ENCODE peak calls at places on chromosomes 13 and 19, in six cellular contexts. S is lower leg skin, I is stomach, K is ovary, F is tibial nerve, C is thyroid gland. O is an unnamed sample.

GRCh38 chr13:55528434-55528833 is 1612.3 kb upstream of the PRR20A start:
- DNase-seq in C (no peak), F (no peak), S (no peak), I (no peak), K (no peak), O (no peak)

GRCh38 chr13:93422980-93423554 is 196.5 kb downstream of the GPC6 start:
- DNase-seq in I (no peak), S (no peak), K (no peak), C (no peak), F (no peak), O (no peak)

GRCh38 chr19:18486746-18487145 is 35.1 kb downstream of the ELL start:
- DNase-seq in K (no peak), C (no peak), F (no peak), I (no peak), S (no peak), O (no peak)

GRCh38 chr13:52043675-52044074 is 19.2 kb downstream of the UTP14C start:
- DNase-seq in I (no peak), K (no peak), F (no peak), S (no peak), C (no peak), O (no peak)

GRCh38 chr13:101970339-101970738 is 431.5 kb downstream of the FGF14 start:
- DNase-seq in C (no peak), F (no peak), K (no peak), I (no peak), S (no peak), O (no peak)

GRCh38 chr19:35757231-35757748 is 461 bp upstream of the HSPB6 start:
- DNase-seq in F (peak), S (peak), I (peak), K (peak), C (peak), O (peak)

GRCh38 chr19:31351212-31352193 is 2.3 kb upstream of the TSHZ3 start:
- DNase-seq in K (peak), C (peak), I (no peak), S (no peak), F (no peak), O (peak)

GRCh38 chr13:102311901-102312300 is 89.9 kb downstream of the FGF14 start:
- DNase-seq in F (no peak), S (no peak), K (no peak), C (no peak), I (no peak), O (no peak)

GRCh38 chr13:52599853-52600603 is 42.2 kb upstream of the HNRNPA1L2 start:
- DNase-seq in K (peak), S (peak), C (peak), F (no peak), I (no peak), O (no peak)

GRCh38 chr19:48381178-48381950 is 10.0 kb downstream of the KDELR1 start:
- DNase-seq in I (no peak), C (no peak), F (no peak), S (no peak), K (no peak), O (no peak)

GRCh38 chr19:17448190-17448967 is at the start of gene TMEM221:
- DNase-seq in S (peak), C (peak), F (peak), K (peak), I (peak), O (no peak)

GRCh38 chr19:53876651-53877224 is 5.3 kb upstream of the PRKCG start:
- DNase-seq in F (no peak), I (no peak), S (no peak), C (no peak), K (no peak), O (no peak)

GRCh38 chr19:8361921-8362793 is 1.8 kb upstream of the ANGPTL4 start:
- DNase-seq in S (peak), F (peak), K (peak), C (peak), I (peak), O (peak)

GRCh38 chr13:100221166-100221565 is 132.3 kb downstream of the PCCA start:
- DNase-seq in S (no peak), C (no peak), F (no peak), K (no peak), I (no peak), O (no peak)

GRCh38 chr13:34413538-34414210 is 528.4 kb upstream of the NBEA start:
- DNase-seq in C (no peak), S (no peak), F (no peak), K (no peak), I (no peak), O (no peak)

GRCh38 chr13:22903925-22904324 is 276.9 kb upstream of the SGCG start:
- DNase-seq in I (no peak), S (no peak), C (no peak), F (no peak), K (no peak), O (no peak)

GRCh38 chr13:60112771-60113170 is 51.0 kb downstream of the DIAPH3 start:
- DNase-seq in C (no peak), I (no peak), F (no peak), K (no peak), S (no peak), O (no peak)

DNA sequence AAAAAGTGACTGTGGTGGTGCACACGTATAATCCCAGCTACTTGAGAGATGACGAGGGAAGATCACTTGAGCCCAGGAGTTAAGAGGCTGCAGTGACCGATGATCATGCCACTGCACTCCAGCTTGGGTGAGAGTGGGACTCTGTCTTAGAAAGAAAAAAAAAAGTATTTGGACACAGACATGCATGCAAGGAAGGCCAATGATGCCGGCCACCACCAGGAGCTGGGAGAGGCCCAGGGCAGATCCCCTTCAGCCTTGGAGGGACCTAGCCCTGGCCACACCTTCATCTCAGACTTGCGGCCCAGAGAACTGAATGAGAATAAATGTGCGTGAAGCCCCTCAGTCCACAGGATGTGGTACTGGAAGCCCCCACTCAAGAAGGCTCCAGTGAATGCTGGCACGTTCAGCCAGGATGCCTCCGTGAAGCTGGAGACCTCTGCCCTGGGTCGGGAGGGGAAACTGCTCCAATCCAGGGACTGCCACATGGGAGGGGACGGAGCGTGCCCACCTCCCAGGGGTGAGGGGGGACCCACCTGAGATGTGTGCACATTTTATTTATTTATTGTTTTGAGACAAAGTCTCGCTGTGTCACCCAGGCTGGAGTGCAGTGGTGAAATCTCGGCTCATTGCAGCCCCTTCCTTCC is 14.6 kb downstream of the TNFAIP8L1 start:
- DNase-seq in C (no peak), F (no peak), I (no peak), K (no peak), S (no peak), O (no peak)
- TF ChIP-seq POLR2A in C (no peak), F (no peak), I (no peak), K (no peak), S (no peak), O (no peak)

DNA sequence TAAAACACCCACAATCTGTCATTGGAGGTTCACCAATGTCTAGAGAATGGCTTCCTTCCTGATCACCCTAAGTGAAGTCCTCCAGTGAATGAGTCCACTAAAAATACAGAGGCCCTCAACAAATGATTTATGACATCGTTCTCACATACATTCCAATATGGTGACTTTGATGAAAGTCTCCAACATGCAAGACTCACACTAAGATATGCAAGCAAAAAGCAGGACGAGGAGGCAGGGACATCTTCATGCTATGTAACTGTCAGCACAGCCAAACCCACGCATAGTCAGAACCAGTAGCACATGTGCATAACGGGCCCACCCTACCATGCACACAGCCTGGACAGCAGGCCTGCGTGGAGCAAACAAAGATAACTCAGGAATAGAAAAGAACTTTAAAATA is 16.6 kb upstream of the LSM14A start:
- DNase-seq in K (no peak), C (no peak), S (peak), F (no peak), I (no peak), O (no peak)
- TF ChIP-seq POLR2A in K (no peak), C (no peak), S (no peak), F (no peak), I (no peak), O (no peak)

DNA sequence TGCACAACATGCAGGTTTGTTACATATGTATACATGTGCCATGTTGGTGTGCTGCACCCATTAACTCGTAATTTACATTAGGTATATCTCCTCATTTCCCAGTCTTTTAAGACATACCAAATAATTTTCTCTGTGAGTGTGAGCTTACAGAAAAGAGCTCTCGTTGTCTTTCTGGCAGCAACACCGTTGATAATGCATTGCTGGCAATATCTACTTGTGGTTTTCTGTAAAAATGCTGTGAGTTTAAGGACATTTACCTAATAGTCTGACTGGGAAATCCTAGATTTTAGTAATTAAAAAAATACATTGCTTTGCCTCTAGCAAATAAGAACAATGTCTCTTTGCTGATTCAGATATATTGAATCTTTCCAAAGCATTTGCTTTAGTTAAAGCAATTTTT is 8.4 kb downstream of the IGFL3 start:
- DNase-seq in I (no peak), K (no peak), S (no peak), C (no peak), F (no peak), O (no peak)
- TF ChIP-seq POLR2A in I (no peak), K (no peak), S (no peak), C (no peak), F (no peak), O (no peak)

DNA sequence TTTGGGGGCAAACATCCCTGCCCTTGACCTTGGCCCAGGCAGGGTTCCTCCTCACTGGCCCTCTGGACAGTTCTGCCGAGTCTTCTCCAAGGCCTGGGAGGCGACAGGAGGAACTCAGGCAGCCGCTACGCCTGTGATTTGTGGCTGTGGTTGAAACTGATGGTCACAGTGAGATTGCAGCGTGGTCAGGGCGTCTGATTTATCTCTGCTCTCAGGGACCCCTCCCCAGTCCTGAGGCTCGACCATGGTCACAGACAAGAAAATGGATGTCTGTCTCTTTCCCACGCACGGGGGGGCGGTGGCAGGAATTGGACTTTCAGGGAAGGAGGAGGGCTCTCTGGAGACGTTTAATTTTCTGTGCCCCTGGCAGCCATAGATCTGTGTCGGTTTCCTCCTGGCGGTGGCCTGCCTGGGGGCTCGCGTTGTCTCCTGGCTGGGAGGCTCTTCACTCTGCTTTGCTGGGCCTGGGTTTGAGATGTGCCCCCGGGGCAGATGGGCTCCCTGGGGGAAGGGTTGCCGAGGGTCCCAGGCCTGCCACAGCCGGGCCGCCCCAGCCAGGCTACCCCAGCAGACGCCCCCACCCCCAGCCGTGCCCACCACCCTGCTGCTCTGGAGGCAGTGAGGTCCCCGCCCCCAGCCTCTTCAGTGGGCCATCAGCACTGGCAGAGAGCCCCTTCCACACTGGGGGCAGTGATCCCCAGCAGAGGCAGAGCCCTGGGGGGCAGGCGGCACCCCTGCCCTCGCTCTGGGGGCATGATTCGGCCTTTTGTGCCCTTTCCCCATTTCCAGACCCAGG is 167.3 kb downstream of the KDM4B start:
- DNase-seq in C (no peak), K (no peak), F (no peak), S (no peak), I (no peak), O (no peak)
- TF ChIP-seq POLR2A in C (no peak), K (no peak), F (no peak), S (no peak), I (no peak), O (no peak)

GRCh38 chr19:16185925-16186234 is 670 bp downstream of the FAM32A start:
- DNase-seq in C (no peak), K (no peak), F (peak), I (no peak), S (no peak), O (no peak)

GRCh38 chr19:16184665-16185122 is 516 bp upstream of the FAM32A start:
- DNase-seq in C (no peak), S (no peak), I (no peak), K (no peak), F (no peak), O (no peak)

GRCh38 chr19:16188521-16188920 is 3.3 kb downstream of the FAM32A start:
- DNase-seq in F (no peak), C (no peak), K (no peak), I (no peak), S (no peak), O (no peak)

GRCh38 chr19:16180611-16181010 is 4.6 kb upstream of the FAM32A start:
- DNase-seq in K (no peak), F (no peak), I (no peak), C (no peak), S (no peak), O (no peak)

DNA sequence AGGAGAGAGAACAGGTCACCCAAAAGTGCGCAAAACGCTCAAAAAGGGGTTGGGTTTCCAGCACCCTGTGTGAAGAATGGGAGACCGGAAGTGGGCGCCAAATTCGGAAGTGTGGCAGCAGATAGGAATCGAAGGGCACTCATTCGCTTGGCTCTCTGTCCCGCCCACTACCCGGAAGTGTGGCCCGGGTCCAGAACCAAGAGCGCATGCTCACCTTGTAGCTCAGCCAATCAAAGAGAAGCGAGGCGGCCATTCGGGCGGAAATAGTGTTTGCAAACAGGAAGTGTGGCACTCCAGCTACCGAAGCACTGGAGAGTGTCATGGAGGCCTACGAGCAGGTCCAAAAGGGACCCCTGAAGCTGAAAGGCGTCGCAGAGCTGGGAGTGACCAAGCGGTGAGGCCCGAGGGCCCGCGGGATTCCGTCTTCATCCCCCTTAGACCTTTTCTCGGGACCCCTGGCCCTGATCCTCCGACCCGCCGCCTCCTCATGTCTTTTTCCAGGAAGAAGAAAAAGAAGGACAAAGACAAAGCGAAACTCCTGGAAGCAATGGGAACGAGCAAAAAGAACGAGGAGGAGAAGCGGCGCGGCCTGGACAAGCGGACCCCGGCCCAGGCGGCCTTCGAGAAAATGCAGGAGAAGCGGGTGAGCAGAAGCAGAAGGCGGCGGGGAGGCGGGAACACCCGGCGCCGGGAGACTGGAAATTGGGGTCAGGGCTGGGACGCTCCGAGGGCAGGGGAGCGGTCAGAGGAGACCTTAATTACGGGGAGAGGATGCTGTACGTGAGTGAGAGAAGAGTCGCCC is at the start of gene FAM32A:
- DNase-seq in C (peak), F (peak), S (peak), K (peak), I (peak), O (peak)
- TF ChIP-seq POLR2A in C (no peak), F (peak), S (no peak), K (peak), I (peak), O (peak)

GRCh38 chr13:113208424-113209335 is at the start of gene PCID2:
- DNase-seq in K (peak), F (peak), S (peak), C (peak), I (peak), O (peak)

GRCh38 chr13:113207890-113208423 is 512 bp downstream of the PCID2 start:
- DNase-seq in F (no peak), C (peak), S (no peak), K (no peak), I (no peak), O (peak)

GRCh38 chr13:113209880-113210421 is 538 bp downstream of the CUL4A start:
- DNase-seq in S (peak), C (peak), I (peak), F (no peak), K (peak), O (peak)

GRCh38 chr13:113210834-113211233 is 1.4 kb downstream of the CUL4A start:
- DNase-seq in F (no peak), C (no peak), S (no peak), K (no peak), I (no peak), O (no peak)

DNA sequence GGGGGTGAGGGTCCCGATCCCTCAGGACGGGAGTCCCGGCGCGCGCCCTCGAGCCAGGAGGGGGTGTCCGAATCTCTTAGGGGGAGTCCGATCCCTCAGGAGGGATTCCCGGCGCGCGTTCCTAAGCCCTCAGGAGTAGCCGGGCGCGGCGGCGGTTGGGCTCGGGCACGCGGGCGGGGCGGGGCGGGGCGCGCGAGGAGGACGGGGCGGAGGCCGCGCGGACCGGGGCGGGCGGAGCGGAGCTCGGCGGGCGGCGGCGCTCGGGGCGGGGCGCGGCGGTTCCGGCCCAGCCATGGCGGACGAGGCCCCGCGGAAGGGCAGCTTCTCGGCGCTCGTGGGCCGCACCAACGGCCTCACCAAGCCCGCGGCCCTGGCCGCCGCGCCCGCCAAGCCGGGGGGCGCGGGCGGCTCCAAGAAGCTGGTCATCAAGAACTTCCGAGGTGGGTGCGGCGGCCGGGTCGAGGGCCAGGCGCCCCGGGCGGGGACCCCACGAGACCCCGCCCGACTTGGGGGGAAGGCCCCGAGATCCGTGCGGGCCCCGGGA is at the start of gene CUL4A:
- DNase-seq in S (peak), F (peak), I (peak), C (peak), K (peak), O (peak)
- TF ChIP-seq POLR2A in S (no peak), F (no peak), I (no peak), C (no peak), K (no peak), O (peak)

DNA sequence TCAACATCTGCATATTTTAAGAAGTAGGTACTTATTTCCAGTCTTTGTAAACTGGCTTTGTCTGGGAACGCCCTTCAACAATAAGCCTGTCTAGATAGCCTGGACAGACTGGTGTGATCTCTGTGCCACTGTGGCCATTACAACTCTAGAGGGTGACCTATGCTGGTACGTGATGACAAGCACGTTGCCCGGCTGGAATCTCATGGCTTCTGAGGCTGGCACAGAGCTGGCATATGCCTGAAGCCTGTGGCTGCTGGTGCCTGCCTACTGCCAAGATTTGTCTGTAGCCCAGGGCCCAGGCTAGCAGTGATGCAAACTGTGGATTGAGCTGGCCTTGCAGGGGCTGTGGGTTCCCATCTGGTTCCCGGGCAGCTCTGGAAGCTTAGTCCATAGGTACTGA is 34.0 kb downstream of the IGFL3 start:
- DNase-seq in K (no peak), I (no peak), C (no peak), S (no peak), F (no peak), O (no peak)
- TF ChIP-seq POLR2A in K (no peak), I (no peak), C (no peak), S (no peak), F (no peak), O (no peak)